ENCODE peak calls at places on chromosomes 1 and 21, in five cellular contexts. One of them, this sample, is unnamed.

GRCh38 chr1:214043167-214043566 is 55.4 kb downstream of the PROX1 start:
- DNase-seq in H1: no peak
- DNase-seq in neuronal stem cell: no peak
- DNase-seq in trophoblast cell: no peak
- DNase-seq in H9: no peak
- DNase-seq in this sample: no peak

GRCh38 chr1:68112835-68113243 is 62.4 kb upstream of the DIRAS3 start:
- DNase-seq in trophoblast cell: no peak
- DNase-seq in H1: no peak
- DNase-seq in neuronal stem cell: no peak
- DNase-seq in H9: no peak
- DNase-seq in this sample: peak

GRCh38 chr1:14763977-14764376 is 165.5 kb downstream of the KAZN start:
- DNase-seq in H9: peak
- DNase-seq in neuronal stem cell: no peak
- DNase-seq in trophoblast cell: no peak
- DNase-seq in H1: no peak
- DNase-seq in this sample: no peak

GRCh38 chr1:30366914-30367313 is 356.5 kb downstream of the MATN1 start:
- DNase-seq in H1: no peak
- DNase-seq in trophoblast cell: no peak
- DNase-seq in H9: peak
- DNase-seq in neuronal stem cell: no peak
- DNase-seq in this sample: no peak

GRCh38 chr1:33342041-33342723 is 21.3 kb upstream of the A3GALT2 start:
- DNase-seq in H1: peak
- DNase-seq in H9: peak
- DNase-seq in neuronal stem cell: peak
- DNase-seq in trophoblast cell: peak
- DNase-seq in this sample: peak

GRCh38 chr1:3277623-3278022 is 176.8 kb upstream of the ARHGEF16 start:
- DNase-seq in H9: no peak
- DNase-seq in neuronal stem cell: no peak
- DNase-seq in trophoblast cell: no peak
- DNase-seq in H1: no peak
- DNase-seq in this sample: no peak

GRCh38 chr1:25036117-25036546 is 106.1 kb upstream of the RUNX3 start:
- DNase-seq in trophoblast cell: no peak
- DNase-seq in H9: no peak
- DNase-seq in neuronal stem cell: no peak
- DNase-seq in H1: no peak
- DNase-seq in this sample: no peak

GRCh38 chr1:118370861-118371260 is 185.8 kb upstream of the SPAG17 start:
- DNase-seq in neuronal stem cell: no peak
- DNase-seq in H9: no peak
- DNase-seq in H1: no peak
- DNase-seq in trophoblast cell: no peak
- DNase-seq in this sample: no peak

GRCh38 chr1:162019006-162019405 is 4.7 kb downstream of the OLFML2B start:
- DNase-seq in trophoblast cell: no peak
- DNase-seq in H1: no peak
- DNase-seq in neuronal stem cell: no peak
- DNase-seq in H9: no peak
- DNase-seq in this sample: no peak

GRCh38 chr1:185337221-185337620 is 20.2 kb upstream of the IVNS1ABP start:
- DNase-seq in trophoblast cell: no peak
- DNase-seq in H9: no peak
- DNase-seq in neuronal stem cell: no peak
- DNase-seq in H1: no peak
- DNase-seq in this sample: peak

GRCh38 chr1:83055391-83056170 is 943.4 kb downstream of the TTLL7 start:
- DNase-seq in H9: no peak
- DNase-seq in H1: no peak
- DNase-seq in neuronal stem cell: no peak
- DNase-seq in trophoblast cell: peak
- DNase-seq in this sample: no peak

GRCh38 chr1:173175514-173176146 is 31.5 kb downstream of the TNFSF4 start:
- DNase-seq in H9: no peak
- DNase-seq in trophoblast cell: no peak
- DNase-seq in H1: no peak
- DNase-seq in neuronal stem cell: no peak
- DNase-seq in this sample: peak

GRCh38 chr1:159845751-159846531 is 16.5 kb downstream of the VSIG8 start:
- DNase-seq in H9: no peak
- DNase-seq in trophoblast cell: peak
- DNase-seq in neuronal stem cell: no peak
- DNase-seq in H1: no peak
- DNase-seq in this sample: no peak

GRCh38 chr1:7469255-7469938 is 301.7 kb upstream of the VAMP3 start:
- DNase-seq in H1: no peak
- DNase-seq in neuronal stem cell: no peak
- DNase-seq in trophoblast cell: no peak
- DNase-seq in H9: no peak
- DNase-seq in this sample: peak

GRCh38 chr1:152735648-152736047 is 22.2 kb upstream of the KPRP start:
- DNase-seq in H1: no peak
- DNase-seq in neuronal stem cell: no peak
- DNase-seq in H9: no peak
- DNase-seq in trophoblast cell: no peak
- DNase-seq in this sample: no peak

GRCh38 chr1:174800951-174801350 is 198.8 kb upstream of the CACYBP start:
- DNase-seq in H1: no peak
- DNase-seq in H9: no peak
- DNase-seq in trophoblast cell: no peak
- DNase-seq in neuronal stem cell: no peak
- DNase-seq in this sample: no peak

GRCh38 chr1:110916669-110917306 is 43.8 kb downstream of the CD53 start:
- DNase-seq in H1: no peak
- DNase-seq in trophoblast cell: peak
- DNase-seq in H9: no peak
- DNase-seq in neuronal stem cell: no peak
- DNase-seq in this sample: peak

GRCh38 chr1:8903908-8904650 is 25.6 kb upstream of the ENO1 start:
- DNase-seq in trophoblast cell: peak
- DNase-seq in H9: no peak
- DNase-seq in H1: no peak
- DNase-seq in neuronal stem cell: no peak
- DNase-seq in this sample: peak
- H4K91ac ChIP-seq in trophoblast cell: no peak
- H4K91ac ChIP-seq in H9: no peak
- H4K91ac ChIP-seq in H1: no peak
- H4K91ac ChIP-seq in neuronal stem cell: no peak
- H4K91ac ChIP-seq in this sample: no peak

DNA sequence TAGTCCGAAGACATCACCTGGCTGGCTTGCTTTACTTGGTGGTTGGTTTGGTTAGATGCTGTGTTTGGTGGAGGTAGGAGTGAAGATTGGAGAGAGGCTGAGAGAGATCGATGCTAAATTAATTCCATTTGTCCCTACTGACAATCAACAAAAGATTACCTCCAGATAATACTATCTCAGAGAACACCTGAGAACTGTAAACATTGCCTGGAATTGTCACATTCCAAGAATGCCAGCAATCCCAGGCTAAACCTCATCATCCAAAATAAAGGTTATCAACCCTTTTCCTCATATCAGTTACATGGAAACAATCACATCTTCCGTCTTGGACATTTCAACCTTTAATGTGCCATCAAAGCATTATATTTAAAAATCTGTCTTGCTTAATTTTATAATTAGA is 141.0 kb downstream of the GRIK1 start:
- DNase-seq in H9: no peak
- DNase-seq in neuronal stem cell: no peak
- DNase-seq in trophoblast cell: no peak
- DNase-seq in H1: no peak
- DNase-seq in this sample: no peak
- H4K8ac ChIP-seq in H9: no peak
- H4K8ac ChIP-seq in neuronal stem cell: no peak
- H4K8ac ChIP-seq in trophoblast cell: no peak
- H4K8ac ChIP-seq in H1: no peak
- H4K8ac ChIP-seq in this sample: no peak

GRCh38 chr1:22660716-22661241 is 7.7 kb downstream of the C1QB start:
- DNase-seq in trophoblast cell: no peak
- DNase-seq in H1: no peak
- DNase-seq in neuronal stem cell: no peak
- DNase-seq in H9: no peak
- DNase-seq in this sample: no peak
- H2BK12ac ChIP-seq in trophoblast cell: no peak
- H2BK12ac ChIP-seq in H1: no peak
- H2BK12ac ChIP-seq in neuronal stem cell: peak
- H2BK12ac ChIP-seq in H9: no peak
- H2BK12ac ChIP-seq in this sample: no peak

DNA sequence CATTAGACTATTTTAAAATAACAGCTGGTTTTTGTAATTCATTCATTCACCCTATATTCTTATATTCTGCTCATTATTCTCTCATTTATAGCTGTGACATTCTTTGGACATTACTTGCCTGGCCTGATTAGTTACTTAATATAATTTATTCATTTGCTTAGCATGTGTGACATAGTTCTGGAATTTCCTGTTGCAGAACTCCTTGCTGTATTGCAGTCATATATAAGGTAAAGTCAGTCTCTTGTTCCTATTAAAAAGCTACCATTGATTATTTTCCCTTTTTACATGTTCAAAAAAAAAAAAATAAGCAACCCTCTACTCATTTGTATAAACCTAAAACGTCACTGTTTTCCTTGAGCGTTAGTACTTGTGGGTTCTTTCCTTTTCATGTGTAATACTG is 23.9 kb downstream of the GNAT2 start:
- DNase-seq in H1: no peak
- DNase-seq in trophoblast cell: no peak
- DNase-seq in neuronal stem cell: no peak
- DNase-seq in H9: no peak
- DNase-seq in this sample: peak
- H4K91ac ChIP-seq in H1: no peak
- H4K91ac ChIP-seq in trophoblast cell: no peak
- H4K91ac ChIP-seq in neuronal stem cell: no peak
- H4K91ac ChIP-seq in H9: no peak
- H4K91ac ChIP-seq in this sample: no peak

GRCh38 chr21:27805696-27806095 is 838.8 kb upstream of the ADAMTS5 start:
- DNase-seq in H9: no peak
- DNase-seq in trophoblast cell: no peak
- DNase-seq in neuronal stem cell: no peak
- DNase-seq in H1: no peak
- DNase-seq in this sample: no peak

GRCh38 chr21:27806261-27806660 is 839.4 kb upstream of the ADAMTS5 start:
- DNase-seq in trophoblast cell: no peak
- DNase-seq in neuronal stem cell: no peak
- DNase-seq in H9: no peak
- DNase-seq in H1: no peak
- DNase-seq in this sample: peak

GRCh38 chr21:27803571-27803970 is 836.7 kb upstream of the ADAMTS5 start:
- DNase-seq in neuronal stem cell: no peak
- DNase-seq in H1: no peak
- DNase-seq in trophoblast cell: no peak
- DNase-seq in H9: no peak
- DNase-seq in this sample: no peak

GRCh38 chr21:27802816-27803475 is 836.1 kb upstream of the ADAMTS5 start:
- DNase-seq in neuronal stem cell: peak
- DNase-seq in trophoblast cell: no peak
- DNase-seq in H1: peak
- DNase-seq in H9: peak
- DNase-seq in this sample: no peak

GRCh38 chr21:27804515-27804914 is 837.6 kb upstream of the ADAMTS5 start:
- DNase-seq in neuronal stem cell: peak
- DNase-seq in H9: no peak
- DNase-seq in trophoblast cell: no peak
- DNase-seq in H1: no peak
- DNase-seq in this sample: no peak
- H4K8ac ChIP-seq in neuronal stem cell: no peak
- H4K8ac ChIP-seq in H9: no peak
- H4K8ac ChIP-seq in trophoblast cell: no peak
- H4K8ac ChIP-seq in H1: no peak
- H4K8ac ChIP-seq in this sample: no peak

GRCh38 chr1:203099121-203099520 is 13.3 kb upstream of the MYOG start:
- DNase-seq in neuronal stem cell: no peak
- DNase-seq in trophoblast cell: peak
- DNase-seq in H1: no peak
- DNase-seq in H9: no peak
- DNase-seq in this sample: no peak

GRCh38 chr1:203103201-203103600 is 17.4 kb upstream of the MYOG start:
- DNase-seq in H9: no peak
- DNase-seq in trophoblast cell: no peak
- DNase-seq in neuronal stem cell: no peak
- DNase-seq in H1: no peak
- DNase-seq in this sample: no peak

GRCh38 chr1:203099760-203100159 is 13.9 kb upstream of the MYOG start:
- DNase-seq in trophoblast cell: peak
- DNase-seq in H1: no peak
- DNase-seq in H9: no peak
- DNase-seq in neuronal stem cell: no peak
- DNase-seq in this sample: no peak

GRCh38 chr1:203097001-203097400 is 11.2 kb upstream of the MYOG start:
- DNase-seq in trophoblast cell: no peak
- DNase-seq in neuronal stem cell: no peak
- DNase-seq in H1: no peak
- DNase-seq in H9: no peak
- DNase-seq in this sample: no peak

GRCh38 chr1:203100163-203100867 is 14.5 kb upstream of the MYOG start:
- DNase-seq in H1: no peak
- DNase-seq in trophoblast cell: peak
- DNase-seq in H9: no peak
- DNase-seq in neuronal stem cell: no peak
- DNase-seq in this sample: no peak
- H2BK12ac ChIP-seq in H1: no peak
- H2BK12ac ChIP-seq in trophoblast cell: no peak
- H2BK12ac ChIP-seq in H9: no peak
- H2BK12ac ChIP-seq in neuronal stem cell: no peak
- H2BK12ac ChIP-seq in this sample: no peak